ENCODE peak calls at places on chromosome 16, in six cellular contexts. One of them, this sample, is unnamed.

GRCh38 chr16:28904828-28905227 is 20.2 kb downstream of the RABEP2 start:
- DNase-seq in K562: no peak
- DNase-seq in SK-N-SH: no peak
- DNase-seq in HCT116: no peak
- DNase-seq in HepG2: no peak
- DNase-seq in GM12878: no peak
- DNase-seq in this sample: no peak

GRCh38 chr16:1019234-1019933 is 37.8 kb downstream of the SOX8 start:
- DNase-seq in GM12878: no peak
- DNase-seq in SK-N-SH: peak; percentile 85
- DNase-seq in K562: no peak
- DNase-seq in HCT116: no peak
- DNase-seq in HepG2: no peak
- DNase-seq in this sample: no peak

GRCh38 chr16:84913315-84913714 is 93.5 kb downstream of the CRISPLD2 start:
- DNase-seq in HepG2: no peak
- DNase-seq in HCT116: no peak
- DNase-seq in SK-N-SH: peak; percentile 73
- DNase-seq in K562: peak; percentile 69
- DNase-seq in GM12878: no peak
- DNase-seq in this sample: no peak

GRCh38 chr16:81315271-81316175 is 761 bp downstream of the GAN start:
- DNase-seq in K562: peak; percentile 76
- DNase-seq in GM12878: no peak
- DNase-seq in SK-N-SH: peak; percentile 78
- DNase-seq in HCT116: no peak
- DNase-seq in HepG2: peak; percentile 32
- DNase-seq in this sample: no peak

GRCh38 chr16:51132484-51132883 is 18.6 kb downstream of the SALL1 start:
- DNase-seq in GM12878: no peak
- DNase-seq in SK-N-SH: no peak
- DNase-seq in HepG2: peak; percentile 56
- DNase-seq in K562: no peak
- DNase-seq in HCT116: no peak
- DNase-seq in this sample: no peak

GRCh38 chr16:63292036-63292435 is 1255.8 kb upstream of the CDH8 start:
- DNase-seq in GM12878: no peak
- DNase-seq in HepG2: no peak
- DNase-seq in K562: no peak
- DNase-seq in SK-N-SH: no peak
- DNase-seq in HCT116: no peak
- DNase-seq in this sample: no peak

GRCh38 chr16:19396555-19397011 is 21.1 kb upstream of the TMC5 start:
- DNase-seq in K562: no peak
- DNase-seq in HCT116: no peak
- DNase-seq in SK-N-SH: no peak
- DNase-seq in HepG2: no peak
- DNase-seq in GM12878: no peak
- DNase-seq in this sample: no peak

GRCh38 chr16:26665166-26665939 is 401.4 kb upstream of the C16orf82 start:
- DNase-seq in HepG2: no peak
- DNase-seq in K562: no peak
- DNase-seq in HCT116: no peak
- DNase-seq in GM12878: no peak
- DNase-seq in SK-N-SH: no peak
- DNase-seq in this sample: no peak

GRCh38 chr16:81365731-81366130 is 51.0 kb downstream of the GAN start:
- DNase-seq in HepG2: no peak
- DNase-seq in SK-N-SH: no peak
- DNase-seq in GM12878: no peak
- DNase-seq in K562: no peak
- DNase-seq in HCT116: no peak
- DNase-seq in this sample: no peak

GRCh38 chr16:15523092-15523541 is 88.7 kb downstream of the BMERB1 start:
- DNase-seq in SK-N-SH: no peak
- DNase-seq in K562: no peak
- DNase-seq in HepG2: peak; percentile 58
- DNase-seq in HCT116: peak; percentile 45
- DNase-seq in GM12878: no peak
- DNase-seq in this sample: no peak

GRCh38 chr16:56576585-56577299 is 11.9 kb downstream of the MT4 start:
- DNase-seq in GM12878: peak; percentile 32
- DNase-seq in SK-N-SH: peak; percentile 63
- DNase-seq in K562: peak; percentile 86
- DNase-seq in HCT116: peak; percentile 72
- DNase-seq in HepG2: peak; percentile 69
- DNase-seq in this sample: no peak

GRCh38 chr16:17469011-17469741 is 1.6 kb downstream of the XYLT1 start:
- DNase-seq in GM12878: no peak
- DNase-seq in SK-N-SH: peak; percentile 34
- DNase-seq in HCT116: no peak
- DNase-seq in K562: no peak
- DNase-seq in HepG2: no peak
- DNase-seq in this sample: no peak

GRCh38 chr16:56192971-56193936 is 2.0 kb downstream of the GNAO1 start:
- DNase-seq in HepG2: no peak
- DNase-seq in HCT116: no peak
- DNase-seq in K562: no peak
- DNase-seq in SK-N-SH: peak; percentile 28
- DNase-seq in GM12878: no peak
- DNase-seq in this sample: no peak

GRCh38 chr16:10681310-10682308 is 13.1 kb downstream of the TEKT5 start:
- DNase-seq in SK-N-SH: no peak
- DNase-seq in HepG2: no peak
- DNase-seq in HCT116: no peak
- DNase-seq in GM12878: no peak
- DNase-seq in K562: no peak
- DNase-seq in this sample: no peak

GRCh38 chr16:8674413-8675022 is at the start of gene ABAT:
- DNase-seq in K562: peak; percentile 99
- DNase-seq in HepG2: peak; percentile 91
- DNase-seq in GM12878: peak; percentile 33
- DNase-seq in HCT116: peak; percentile 37
- DNase-seq in SK-N-SH: peak; percentile 98
- DNase-seq in this sample: no peak

GRCh38 chr16:18803569-18804462 is 2.5 kb upstream of the ARL6IP1 start:
- DNase-seq in K562: no peak
- DNase-seq in HCT116: no peak
- DNase-seq in GM12878: no peak
- DNase-seq in HepG2: no peak
- DNase-seq in SK-N-SH: no peak
- DNase-seq in this sample: no peak

GRCh38 chr16:554640-555413 is 5.4 kb upstream of the PRR35 start:
- DNase-seq in SK-N-SH: no peak
- DNase-seq in K562: no peak
- DNase-seq in HCT116: no peak
- DNase-seq in HepG2: no peak
- DNase-seq in GM12878: no peak
- DNase-seq in this sample: no peak

GRCh38 chr16:23182675-23183485 is at the start of gene SCNN1G:
- DNase-seq in K562: no peak
- DNase-seq in HepG2: no peak
- DNase-seq in SK-N-SH: peak; percentile 73
- DNase-seq in HCT116: no peak
- DNase-seq in GM12878: no peak
- DNase-seq in this sample: no peak

GRCh38 chr16:56048425-56049100 is 142.7 kb upstream of the GNAO1 start:
- DNase-seq in GM12878: peak; percentile 27
- DNase-seq in HepG2: no peak
- DNase-seq in HCT116: no peak
- DNase-seq in SK-N-SH: no peak
- DNase-seq in K562: no peak
- DNase-seq in this sample: no peak

GRCh38 chr16:56743840-56744239 is 13.9 kb downstream of the NUP93 start:
- DNase-seq in GM12878: no peak
- DNase-seq in K562: no peak
- DNase-seq in HCT116: no peak
- DNase-seq in HepG2: no peak
- DNase-seq in SK-N-SH: no peak
- DNase-seq in this sample: no peak

GRCh38 chr16:12649356-12649755 is 154.3 kb downstream of the CPPED1 start:
- DNase-seq in K562: no peak
- DNase-seq in GM12878: no peak
- DNase-seq in SK-N-SH: no peak
- DNase-seq in HCT116: no peak
- DNase-seq in HepG2: no peak
- DNase-seq in this sample: no peak

GRCh38 chr16:12651765-12652531 is 151.7 kb downstream of the CPPED1 start:
- DNase-seq in HepG2: no peak
- DNase-seq in HCT116: no peak
- DNase-seq in SK-N-SH: no peak
- DNase-seq in GM12878: no peak
- DNase-seq in K562: no peak
- DNase-seq in this sample: no peak

GRCh38 chr16:12646098-12646489 is 157.6 kb downstream of the CPPED1 start:
- DNase-seq in SK-N-SH: no peak
- DNase-seq in HCT116: no peak
- DNase-seq in K562: no peak
- DNase-seq in HepG2: no peak
- DNase-seq in GM12878: no peak
- DNase-seq in this sample: no peak

GRCh38 chr16:12643034-12643455 is 160.6 kb downstream of the CPPED1 start:
- DNase-seq in SK-N-SH: no peak
- DNase-seq in K562: no peak
- DNase-seq in HepG2: no peak
- DNase-seq in HCT116: no peak
- DNase-seq in GM12878: no peak
- DNase-seq in this sample: no peak

GRCh38 chr16:12646490-12647274 is 157.0 kb downstream of the CPPED1 start:
- DNase-seq in HepG2: peak; percentile 47
- DNase-seq in HCT116: no peak
- DNase-seq in GM12878: peak; percentile 70
- DNase-seq in K562: no peak
- DNase-seq in SK-N-SH: peak; percentile 25
- DNase-seq in this sample: no peak
- TF ChIP-seq REST in HepG2: no peak
- TF ChIP-seq REST in HCT116: no peak
- TF ChIP-seq REST in GM12878: no peak
- TF ChIP-seq REST in K562: peak; percentile 28
- TF ChIP-seq REST in SK-N-SH: no peak
- TF ChIP-seq REST in this sample: no peak

DNA sequence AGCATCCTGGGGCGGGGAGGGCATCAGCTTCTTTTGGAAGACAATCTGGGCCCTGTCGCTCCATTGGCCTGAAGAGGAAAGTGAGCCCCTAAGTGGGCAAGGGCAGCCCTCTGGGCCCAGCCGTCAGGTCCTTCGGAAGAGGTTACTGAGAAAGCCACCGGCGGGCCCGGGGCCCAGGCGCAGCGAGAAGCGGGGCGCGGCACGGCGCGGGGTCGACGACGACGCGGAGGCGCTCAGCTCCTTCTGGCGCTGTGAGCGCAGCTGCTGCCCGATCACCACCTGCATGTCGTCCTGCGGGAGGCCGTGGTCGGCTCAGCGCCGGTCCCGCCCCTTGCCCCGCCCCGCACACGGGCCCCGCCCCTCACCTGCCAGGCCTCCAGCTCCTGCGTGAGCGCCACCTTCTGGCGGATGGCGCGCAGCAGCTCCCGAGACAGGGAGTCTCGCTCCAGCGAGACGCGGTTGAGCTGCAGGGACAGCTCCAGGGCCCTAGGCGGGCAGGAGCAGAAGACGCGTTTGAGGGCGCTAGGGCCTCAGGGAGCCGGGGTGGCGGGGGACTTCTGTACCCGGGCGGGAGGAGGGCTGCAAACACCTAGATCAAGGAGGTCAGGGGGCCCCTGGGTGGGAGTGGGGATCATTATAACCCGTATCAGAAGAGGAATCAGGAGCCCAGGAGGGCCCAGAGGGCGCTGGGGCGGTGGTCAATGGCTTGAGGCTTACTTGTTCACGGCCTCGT is 4.3 kb downstream of the THOC6 start:
- DNase-seq in GM12878: peak; percentile 23
- DNase-seq in HCT116: peak; percentile 62
- DNase-seq in K562: peak; percentile 92
- DNase-seq in HepG2: peak; percentile 65
- DNase-seq in SK-N-SH: peak; percentile 95
- DNase-seq in this sample: peak; percentile 32
- TF ChIP-seq POLR2AphosphoS5 in GM12878: no peak
- TF ChIP-seq POLR2AphosphoS5 in HCT116: peak; percentile 75
- TF ChIP-seq POLR2AphosphoS5 in K562: peak; percentile 30
- TF ChIP-seq POLR2AphosphoS5 in HepG2: no peak
- TF ChIP-seq POLR2AphosphoS5 in SK-N-SH: peak; percentile 25
- TF ChIP-seq POLR2AphosphoS5 in this sample: peak; percentile 62

DNA sequence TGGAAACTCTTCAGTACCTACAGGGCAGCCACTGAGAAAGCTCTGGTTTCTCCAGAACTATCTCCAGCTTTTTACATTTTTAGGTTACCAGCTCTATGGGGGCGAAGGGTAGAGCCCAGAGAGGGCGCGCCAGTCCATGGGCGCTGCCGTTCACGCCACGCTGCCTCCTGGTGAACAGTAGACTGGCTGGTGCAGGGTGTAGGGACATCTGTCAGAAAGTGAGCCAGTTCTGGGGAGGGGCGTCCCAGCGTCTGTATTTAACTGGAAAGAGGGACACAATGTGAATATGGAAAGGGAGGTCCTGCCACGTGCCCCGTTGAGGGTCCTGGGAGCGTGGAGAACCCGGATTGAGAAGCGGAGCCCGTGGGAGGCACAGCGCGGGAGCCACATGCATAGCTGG is 16.4 kb upstream of the CLEC18A start:
- DNase-seq in HCT116: no peak
- DNase-seq in HepG2: no peak
- DNase-seq in SK-N-SH: no peak
- DNase-seq in GM12878: no peak
- DNase-seq in K562: no peak
- DNase-seq in this sample: no peak
- TF ChIP-seq SIN3A in HCT116: no peak
- TF ChIP-seq SIN3A in HepG2: no peak
- TF ChIP-seq SIN3A in SK-N-SH: no peak
- TF ChIP-seq SIN3A in GM12878: no peak
- TF ChIP-seq SIN3A in K562: no peak
- TF ChIP-seq SIN3A in this sample: no peak

DNA sequence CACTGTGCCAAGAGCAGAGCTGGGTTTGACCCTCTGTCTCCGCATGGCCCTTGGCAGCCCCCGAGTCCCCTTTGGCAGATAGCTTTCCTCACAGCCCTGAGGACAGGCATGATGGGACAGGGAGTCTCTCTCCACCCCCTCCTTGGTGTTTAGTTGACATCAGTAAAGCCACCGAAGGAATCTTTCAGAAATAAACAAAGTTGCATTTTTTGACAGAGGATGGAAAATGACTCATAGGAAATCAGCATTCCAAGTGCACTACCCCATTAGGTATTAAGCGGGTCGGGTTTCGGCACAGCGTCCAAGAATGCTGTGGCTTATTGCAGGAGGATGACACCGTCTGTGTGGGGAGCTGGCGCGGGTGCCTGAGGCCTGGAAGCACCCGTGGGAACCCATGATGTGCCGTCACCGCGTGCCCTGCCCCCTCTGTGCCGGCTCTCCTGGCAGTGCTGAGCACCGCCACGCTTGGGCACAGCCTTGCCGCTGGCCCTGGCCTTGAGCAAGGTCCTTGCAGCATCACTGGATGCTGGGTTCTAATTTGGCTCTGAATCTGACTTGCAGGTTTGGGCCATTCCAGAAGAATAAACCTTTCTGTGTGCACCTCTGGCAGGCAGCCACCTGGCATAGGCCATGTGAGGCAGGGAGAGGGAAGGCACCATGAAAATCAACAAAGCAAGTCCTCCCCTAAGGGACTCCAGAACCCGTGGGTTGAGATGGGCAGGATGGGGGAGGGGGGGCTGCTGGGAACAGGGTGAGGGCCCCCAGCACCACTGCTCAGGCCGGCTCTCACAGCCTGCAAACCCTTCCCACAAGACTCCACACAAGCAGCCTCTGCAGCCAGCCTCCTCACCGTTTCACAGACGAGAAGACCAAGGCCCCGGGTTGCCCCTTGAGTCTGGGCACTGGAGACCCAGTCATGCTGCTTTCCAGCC is 50.5 kb upstream of the ZNF469 start:
- DNase-seq in SK-N-SH: no peak
- DNase-seq in K562: no peak
- DNase-seq in HCT116: peak; percentile 88
- DNase-seq in GM12878: no peak
- DNase-seq in HepG2: no peak
- DNase-seq in this sample: peak; percentile 48
- TF ChIP-seq REST in SK-N-SH: peak; percentile 62
- TF ChIP-seq REST in K562: no peak
- TF ChIP-seq REST in HCT116: no peak
- TF ChIP-seq REST in GM12878: no peak
- TF ChIP-seq REST in HepG2: no peak
- TF ChIP-seq REST in this sample: no peak